ENCODE peak calls at places on chromosomes 1 and 21, in seven cellular contexts. C is SK-N-SH, Q is K562, A is HCT116, W is GM12878, T is H1, E is HepG2. O is an unnamed sample.

GRCh38 chr1:46405204-46405555 is 11.1 kb downstream of the FAAH start:
- DNase-seq in E (no peak), C (no peak), Q (no peak), T (no peak), A (no peak), W (no peak), O (no peak)

GRCh38 chr1:39683591-39684312 is 7.5 kb downstream of the HPCAL4 start:
- DNase-seq in Q (peak), T (peak), W (no peak), E (no peak), A (no peak), C (peak), O (no peak)

GRCh38 chr1:107141491-107142369 is 891 bp downstream of the NTNG1 start:
- DNase-seq in E (peak), Q (peak), C (peak), A (peak), W (no peak), T (peak), O (no peak)

GRCh38 chr1:64215576-64215975 is 12.2 kb downstream of the UBE2U start:
- DNase-seq in E (no peak), T (no peak), C (no peak), Q (no peak), W (no peak), A (no peak), O (no peak)

GRCh38 chr21:45554477-45555175 is 12.4 kb upstream of the SLC19A1 start:
- DNase-seq in W (peak), Q (peak), T (peak), A (peak), C (peak), E (peak), O (peak)

GRCh38 chr1:213669964-213670691 is 317.6 kb upstream of the PROX1 start:
- DNase-seq in C (no peak), W (no peak), A (no peak), Q (no peak), T (peak), E (no peak), O (no peak)

GRCh38 chr1:116428600-116428999 is 55.6 kb downstream of the ATP1A1 start:
- DNase-seq in W (no peak), E (no peak), C (no peak), T (no peak), A (no peak), Q (no peak), O (no peak)

GRCh38 chr1:76593614-76594013 is 273.7 kb upstream of the ST6GALNAC5 start:
- DNase-seq in T (no peak), E (no peak), A (no peak), C (no peak), Q (no peak), W (no peak), O (no peak)

GRCh38 chr1:110674337-110675059 is at the start of gene KCNA3:
- DNase-seq in C (peak), A (no peak), W (no peak), Q (no peak), T (peak), E (no peak), O (no peak)

GRCh38 chr1:108533351-108534083 is 26.4 kb upstream of the EEIG2 start:
- DNase-seq in T (no peak), W (peak), A (no peak), E (no peak), Q (peak), C (no peak), O (peak)

GRCh38 chr1:232538224-232538942 is 91.5 kb downstream of the SIPA1L2 start:
- DNase-seq in A (peak), C (no peak), W (no peak), E (peak), Q (no peak), T (peak), O (peak)

GRCh38 chr1:47684964-47685762 is 247.3 kb downstream of the FOXD2 start:
- DNase-seq in A (no peak), W (no peak), Q (no peak), C (peak), T (peak), E (no peak), O (peak)
- TF ChIP-seq JUND in A (no peak), W (no peak), Q (no peak), C (no peak), T (no peak), E (no peak), O (no peak)

GRCh38 chr1:1778827-1779675 is 781 bp upstream of the NADK start:
- DNase-seq in C (no peak), T (peak), E (peak), Q (no peak), W (peak), A (peak), O (peak)
- TF ChIP-seq JUND in C (no peak), T (no peak), E (no peak), Q (no peak), W (no peak), A (no peak), O (no peak)

GRCh38 chr21:42612390-42612789 is 41.0 kb upstream of the PDE9A start:
- DNase-seq in E (no peak), A (no peak), C (no peak), W (no peak), T (no peak), Q (no peak), O (no peak)

GRCh38 chr21:42613756-42614155 is 39.7 kb upstream of the PDE9A start:
- DNase-seq in E (no peak), W (no peak), T (no peak), Q (no peak), C (no peak), A (no peak), O (no peak)

GRCh38 chr21:42614811-42615342 is 38.5 kb upstream of the PDE9A start:
- DNase-seq in A (no peak), Q (no peak), T (no peak), W (no peak), C (peak), E (peak), O (peak)

GRCh38 chr21:42615924-42616323 is 37.5 kb upstream of the PDE9A start:
- DNase-seq in C (no peak), E (no peak), W (no peak), Q (no peak), T (no peak), A (no peak), O (no peak)

DNA sequence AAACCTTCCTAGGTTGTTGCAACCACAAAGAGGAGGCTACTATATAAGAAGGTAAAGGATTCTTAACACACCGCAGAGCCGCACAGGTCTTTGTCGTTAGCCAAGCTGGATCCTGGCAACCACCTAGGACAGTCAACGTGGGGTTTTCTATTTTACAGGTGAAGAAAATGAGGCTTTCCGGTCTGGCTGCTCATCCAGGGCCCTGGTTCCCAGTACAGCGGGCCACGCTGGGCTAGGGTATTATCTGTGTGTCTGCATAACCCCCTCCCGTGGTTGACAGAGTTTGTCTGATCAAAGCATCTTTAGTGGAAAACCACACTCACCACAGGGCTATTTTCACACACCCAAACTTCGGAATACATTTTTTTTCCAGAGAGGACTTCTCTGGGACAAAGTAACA is 39.0 kb upstream of the PDE9A start:
- DNase-seq in W (no peak), E (no peak), Q (no peak), C (no peak), T (no peak), A (no peak), O (no peak)
- TF ChIP-seq JUND in W (no peak), E (no peak), Q (no peak), C (no peak), T (no peak), A (no peak), O (no peak)

GRCh38 chr1:183331095-183331742 is 87.0 kb downstream of the NMNAT2 start:
- DNase-seq in Q (no peak), T (peak), W (no peak), E (peak), A (no peak), C (peak), O (no peak)

GRCh38 chr1:183328371-183328770 is 89.8 kb downstream of the NMNAT2 start:
- DNase-seq in W (no peak), E (no peak), C (no peak), Q (no peak), A (no peak), T (no peak), O (no peak)

GRCh38 chr1:183323849-183324683 is 94.1 kb downstream of the NMNAT2 start:
- DNase-seq in C (no peak), E (no peak), A (no peak), Q (no peak), T (no peak), W (no peak), O (no peak)

GRCh38 chr1:183330335-183330734 is 87.8 kb downstream of the NMNAT2 start:
- DNase-seq in C (no peak), W (no peak), A (no peak), Q (no peak), E (no peak), T (no peak), O (no peak)

GRCh38 chr1:183327429-183328290 is 90.5 kb downstream of the NMNAT2 start:
- DNase-seq in E (no peak), W (no peak), C (no peak), T (no peak), A (no peak), Q (no peak), O (no peak)
- TF ChIP-seq JUND in E (no peak), W (no peak), C (no peak), T (no peak), A (no peak), Q (no peak), O (no peak)

GRCh38 chr21:41009398-41010177 is 158.4 kb upstream of the BACE2 start:
- DNase-seq in Q (no peak), T (no peak), W (no peak), E (no peak), A (no peak), C (peak), O (no peak)

GRCh38 chr21:41011968-41012367 is 156.0 kb upstream of the BACE2 start:
- DNase-seq in W (no peak), E (no peak), A (no peak), T (no peak), Q (no peak), C (no peak), O (no peak)

GRCh38 chr21:41010981-41011380 is 157.0 kb upstream of the BACE2 start:
- DNase-seq in T (no peak), Q (no peak), E (no peak), W (no peak), A (no peak), C (no peak), O (no peak)

GRCh38 chr21:41008351-41008750 is 159.6 kb upstream of the BACE2 start:
- DNase-seq in W (no peak), E (no peak), T (no peak), C (no peak), Q (no peak), A (no peak), O (no peak)

DNA sequence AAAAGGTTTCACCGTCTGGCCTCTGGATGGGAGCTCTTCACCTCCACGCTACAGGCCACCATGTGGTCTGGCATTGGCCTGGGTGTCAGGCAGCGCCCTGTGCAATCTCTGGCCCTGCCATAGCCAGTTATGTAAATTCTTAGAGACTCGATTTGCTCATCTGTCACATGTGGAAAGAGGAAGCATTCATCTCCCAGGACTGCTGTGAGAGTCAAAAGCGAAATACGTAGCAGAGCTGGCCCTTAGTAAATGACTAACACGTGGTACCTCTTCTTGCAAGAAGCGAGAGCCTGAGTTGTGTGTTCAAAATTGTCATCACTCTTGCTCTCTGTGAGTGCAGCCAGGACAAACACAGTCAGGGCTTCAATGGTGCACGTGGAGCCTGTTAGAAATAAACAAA is 159.0 kb upstream of the BACE2 start:
- DNase-seq in Q (no peak), A (no peak), E (no peak), C (no peak), T (no peak), W (no peak), O (no peak)
- TF ChIP-seq JUND in Q (no peak), A (no peak), E (no peak), C (no peak), T (no peak), W (no peak), O (no peak)